ENCODE peak calls at places on chromosomes 3 and 15, in four cellular contexts. One of them, this sample, is unnamed.
A peak's percentile ranks its signal among the peaks of the same experiment; 100 is the strongest.

GRCh38 chr3:123444023-123444422 is 4.9 kb downstream of the ADCY5 start:
- DNase-seq in right cardiac atrium: no peak
- DNase-seq in HCT116: no peak
- DNase-seq in HL-60: no peak
- DNase-seq in this sample: no peak

GRCh38 chr15:66740802-66741201 is 38.8 kb downstream of the SMAD6 start:
- DNase-seq in right cardiac atrium: peak; percentile 91
- DNase-seq in HCT116: no peak
- DNase-seq in HL-60: no peak
- DNase-seq in this sample: no peak

GRCh38 chr3:15453501-15453900 is 26.1 kb downstream of the EAF1 start:
- DNase-seq in right cardiac atrium: no peak
- DNase-seq in HCT116: no peak
- DNase-seq in HL-60: no peak
- DNase-seq in this sample: no peak

GRCh38 chr15:96264351-96264798 is 66.1 kb upstream of the NR2F2 start:
- DNase-seq in right cardiac atrium: no peak
- DNase-seq in HCT116: peak; percentile 65
- DNase-seq in HL-60: no peak
- DNase-seq in this sample: no peak

GRCh38 chr3:134496481-134497071 is 10.7 kb downstream of the CEP63 start:
- DNase-seq in right cardiac atrium: no peak
- DNase-seq in HCT116: no peak
- DNase-seq in HL-60: no peak
- DNase-seq in this sample: no peak

GRCh38 chr3:63798873-63799272 is 20.2 kb upstream of the C3orf49 start:
- DNase-seq in right cardiac atrium: no peak
- DNase-seq in HCT116: no peak
- DNase-seq in HL-60: no peak
- DNase-seq in this sample: no peak

GRCh38 chr3:33791477-33792166 is 6.8 kb upstream of the PDCD6IP start:
- DNase-seq in right cardiac atrium: no peak
- DNase-seq in HCT116: no peak
- DNase-seq in HL-60: peak; percentile 90
- DNase-seq in this sample: peak; percentile 7

GRCh38 chr15:94844533-94845390 is 613.4 kb downstream of the MCTP2 start:
- DNase-seq in right cardiac atrium: peak; percentile 89
- DNase-seq in HCT116: no peak
- DNase-seq in HL-60: no peak
- DNase-seq in this sample: no peak

GRCh38 chr3:8760506-8760905 is 8.9 kb downstream of the OXTR start:
- DNase-seq in right cardiac atrium: no peak
- DNase-seq in HCT116: no peak
- DNase-seq in HL-60: no peak
- DNase-seq in this sample: no peak

GRCh38 chr3:117856354-117856753 is 1146.8 kb downstream of the TUSC7 start:
- DNase-seq in right cardiac atrium: no peak
- DNase-seq in HCT116: no peak
- DNase-seq in HL-60: no peak
- DNase-seq in this sample: no peak

GRCh38 chr3:69088033-69088432 is 3.3 kb downstream of the ARL6IP5 start:
- DNase-seq in right cardiac atrium: no peak
- DNase-seq in HCT116: no peak
- DNase-seq in HL-60: no peak
- DNase-seq in this sample: no peak

GRCh38 chr15:93196136-93196670 is 107.2 kb upstream of the RGMA start:
- DNase-seq in right cardiac atrium: no peak
- DNase-seq in HCT116: no peak
- DNase-seq in HL-60: no peak
- DNase-seq in this sample: no peak

GRCh38 chr3:195896361-195897080 is 11.8 kb downstream of the TNK2 start:
- DNase-seq in right cardiac atrium: peak; percentile 81
- DNase-seq in HCT116: no peak
- DNase-seq in HL-60: no peak
- DNase-seq in this sample: no peak

GRCh38 chr3:129398803-129399144 is 29.7 kb downstream of the EFCAB12 start:
- DNase-seq in right cardiac atrium: no peak
- DNase-seq in HCT116: no peak
- DNase-seq in HL-60: peak; percentile 24
- DNase-seq in this sample: peak; percentile 1

GRCh38 chr3:50137567-50137966 is 17.6 kb upstream of the SEMA3F start:
- DNase-seq in right cardiac atrium: no peak
- DNase-seq in HCT116: no peak
- DNase-seq in HL-60: no peak
- DNase-seq in this sample: no peak

GRCh38 chr15:40436116-40436891 is 4.4 kb upstream of the BAHD1 start:
- DNase-seq in right cardiac atrium: no peak
- DNase-seq in HCT116: no peak
- DNase-seq in HL-60: no peak
- DNase-seq in this sample: no peak
- H3K27me3 ChIP-seq in right cardiac atrium: no peaks in the 10 kb centered on the region
- H3K27me3 ChIP-seq in HCT116: no peaks in the 10 kb centered on the region
- H3K27me3 ChIP-seq in HL-60: peaks cover 25% of the 10 kb centered on the region
- H3K27me3 ChIP-seq in this sample: peaks cover 13% of the 10 kb centered on the region

GRCh38 chr3:13771496-13771895 is 108.4 kb downstream of the WNT7A start:
- DNase-seq in right cardiac atrium: no peak
- DNase-seq in HCT116: no peak
- DNase-seq in HL-60: no peak
- DNase-seq in this sample: no peak

GRCh38 chr3:13769422-13769821 is 110.4 kb downstream of the WNT7A start:
- DNase-seq in right cardiac atrium: no peak
- DNase-seq in HCT116: no peak
- DNase-seq in HL-60: no peak
- DNase-seq in this sample: no peak

GRCh38 chr3:13772885-13773745 is 106.8 kb downstream of the WNT7A start:
- DNase-seq in right cardiac atrium: no peak
- DNase-seq in HCT116: no peak
- DNase-seq in HL-60: no peak
- DNase-seq in this sample: no peak

GRCh38 chr3:13770390-13771169 is 109.3 kb downstream of the WNT7A start:
- DNase-seq in right cardiac atrium: no peak
- DNase-seq in HCT116: no peak
- DNase-seq in HL-60: no peak
- DNase-seq in this sample: no peak

GRCh38 chr3:13772321-13772745 is 107.5 kb downstream of the WNT7A start:
- DNase-seq in right cardiac atrium: no peak
- DNase-seq in HCT116: no peak
- DNase-seq in HL-60: no peak
- DNase-seq in this sample: no peak
- H3K27me3 ChIP-seq in right cardiac atrium: no peaks in the 10 kb centered on the region
- H3K27me3 ChIP-seq in HCT116: no peaks in the 10 kb centered on the region
- H3K27me3 ChIP-seq in HL-60: no peaks in the 10 kb centered on the region
- H3K27me3 ChIP-seq in this sample: no peaks in the 10 kb centered on the region

GRCh38 chr15:41491889-41492288 is 1.8 kb upstream of the ITPKA start:
- DNase-seq in right cardiac atrium: no peak
- DNase-seq in HCT116: no peak
- DNase-seq in HL-60: no peak
- DNase-seq in this sample: no peak
- H3K27me3 ChIP-seq in right cardiac atrium: no peaks in the 10 kb centered on the region
- H3K27me3 ChIP-seq in HCT116: no peaks in the 10 kb centered on the region
- H3K27me3 ChIP-seq in HL-60: peaks cover 43% of the 10 kb centered on the region
- H3K27me3 ChIP-seq in this sample: peaks cover 21% of the 10 kb centered on the region

GRCh38 chr15:88745075-88745474 is 58.2 kb upstream of the ACAN start:
- DNase-seq in right cardiac atrium: no peak
- DNase-seq in HCT116: no peak
- DNase-seq in HL-60: no peak
- DNase-seq in this sample: no peak
- H3K27me3 ChIP-seq in right cardiac atrium: no peaks in the 10 kb centered on the region
- H3K27me3 ChIP-seq in HCT116: peaks cover 18% of the 10 kb centered on the region
- H3K27me3 ChIP-seq in HL-60: no peaks in the 10 kb centered on the region
- H3K27me3 ChIP-seq in this sample: peaks cover 3% of the 10 kb centered on the region

DNA sequence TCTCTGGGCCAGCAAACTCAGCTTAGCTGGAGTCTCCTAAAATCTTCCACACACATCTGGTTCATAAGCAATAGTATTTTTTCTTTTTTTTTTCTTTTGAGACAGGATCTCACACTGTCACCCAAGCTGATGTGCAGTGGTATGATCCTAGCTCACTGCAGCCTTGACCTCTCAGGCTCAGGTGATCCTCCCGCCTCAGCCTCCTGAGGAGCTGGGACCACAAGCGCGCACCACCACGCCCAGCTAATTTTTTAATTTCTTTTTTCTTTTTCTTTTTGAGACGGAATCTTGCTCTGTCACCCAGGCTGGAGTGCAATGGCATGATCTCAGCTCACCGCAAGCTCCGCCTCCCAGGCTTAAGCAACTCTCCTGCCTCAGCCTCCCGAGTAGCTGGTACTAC is 34.3 kb downstream of the RNU5B-1 start:
- DNase-seq in right cardiac atrium: no peak
- DNase-seq in HCT116: no peak
- DNase-seq in HL-60: no peak
- DNase-seq in this sample: no peak
- H3K27me3 ChIP-seq in right cardiac atrium: no peaks in the 10 kb centered on the region
- H3K27me3 ChIP-seq in HCT116: no peaks in the 10 kb centered on the region
- H3K27me3 ChIP-seq in HL-60: peaks cover 7% of the 10 kb centered on the region
- H3K27me3 ChIP-seq in this sample: no peaks in the 10 kb centered on the region

GRCh38 chr3:51954120-51954519 is 1.1 kb upstream of the GPR62 start:
- DNase-seq in right cardiac atrium: no peak
- DNase-seq in HCT116: no peak
- DNase-seq in HL-60: peak; percentile 63
- DNase-seq in this sample: no peak
- H3K27me3 ChIP-seq in right cardiac atrium: no peaks in the 10 kb centered on the region
- H3K27me3 ChIP-seq in HCT116: no peaks in the 10 kb centered on the region
- H3K27me3 ChIP-seq in HL-60: no peaks in the 10 kb centered on the region
- H3K27me3 ChIP-seq in this sample: peaks cover 3% of the 10 kb centered on the region

GRCh38 chr15:45378149-45378912 is at the start of gene GATM:
- DNase-seq in right cardiac atrium: peak; percentile 94
- DNase-seq in HCT116: no peak
- DNase-seq in HL-60: peak; percentile 27
- DNase-seq in this sample: peak; percentile 13

GRCh38 chr15:45376967-45377629 is 1.2 kb downstream of the GATM start:
- DNase-seq in right cardiac atrium: no peak
- DNase-seq in HCT116: no peak
- DNase-seq in HL-60: no peak
- DNase-seq in this sample: no peak

GRCh38 chr15:45377630-45378148 is 655 bp downstream of the GATM start:
- DNase-seq in right cardiac atrium: peak; percentile 78
- DNase-seq in HCT116: no peak
- DNase-seq in HL-60: no peak
- DNase-seq in this sample: no peak

GRCh38 chr15:45376300-45376928 is 1.9 kb downstream of the GATM start:
- DNase-seq in right cardiac atrium: no peak
- DNase-seq in HCT116: no peak
- DNase-seq in HL-60: no peak
- DNase-seq in this sample: no peak

DNA sequence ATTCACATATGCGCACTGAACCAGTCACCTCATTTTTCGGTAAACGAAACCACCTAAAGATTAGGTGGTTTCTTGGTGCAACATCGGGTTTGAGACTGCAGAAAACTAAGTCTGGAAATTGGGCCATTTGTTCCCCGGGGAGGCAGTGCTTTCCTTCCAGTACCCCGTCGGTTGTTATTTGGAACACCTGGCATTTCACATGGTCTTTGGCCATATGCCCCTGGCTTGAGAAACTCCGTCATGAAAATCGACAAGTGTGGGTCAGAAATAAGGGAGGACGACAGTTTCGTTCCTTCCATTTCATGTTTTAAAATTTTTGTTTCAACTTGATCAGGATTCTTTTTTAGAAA is 544 bp upstream of the GATM start:
- DNase-seq in right cardiac atrium: no peak
- DNase-seq in HCT116: no peak
- DNase-seq in HL-60: no peak
- DNase-seq in this sample: no peak
- H3K27me3 ChIP-seq in right cardiac atrium: no peaks in the 10 kb centered on the region
- H3K27me3 ChIP-seq in HCT116: no peaks in the 10 kb centered on the region
- H3K27me3 ChIP-seq in HL-60: peaks cover 55% of the 10 kb centered on the region
- H3K27me3 ChIP-seq in this sample: peaks cover 5% of the 10 kb centered on the region